ENCODE peak calls at places on chromosomes 5 and 9, in five cellular contexts. P, L, J, D and Z are unnamed samples.

GRCh38 chr9:89870207-89870606 is 265.4 kb downstream of the GADD45G start:
- DNase-seq in D (no peak), L (no peak), J (no peak), P (no peak), Z (no peak)

GRCh38 chr9:92752812-92753404 is 11.7 kb downstream of the BICD2 start:
- DNase-seq in P (no peak), J (no peak), D (no peak), L (no peak), Z (no peak)

GRCh38 chr5:34487956-34488355 is 168.2 kb upstream of the RAI14 start:
- DNase-seq in D (no peak), P (no peak), J (no peak), L (no peak), Z (no peak)

GRCh38 chr9:137828527-137829259 is 48.9 kb upstream of the CACNA1B start:
- DNase-seq in D (peak), P (no peak), L (peak), J (no peak), Z (peak)

GRCh38 chr5:173919443-173919842 is 31.3 kb downstream of the CPEB4 start:
- DNase-seq in L (peak), J (no peak), D (no peak), P (no peak), Z (peak)

GRCh38 chr5:31048975-31049290 is 144.6 kb upstream of the CDH6 start:
- DNase-seq in P (no peak), D (no peak), L (no peak), J (peak), Z (peak)

GRCh38 chr5:58262226-58262625 is 197.7 kb downstream of the PLK2 start:
- DNase-seq in L (peak), D (no peak), J (peak), P (no peak), Z (peak)

GRCh38 chr5:112583166-112583565 is 154.5 kb upstream of the APC start:
- DNase-seq in J (no peak), P (no peak), L (no peak), D (no peak), Z (no peak)

GRCh38 chr5:89055011-89055704 is 172.2 kb upstream of the MEF2C start:
- DNase-seq in L (no peak), P (no peak), J (no peak), D (no peak), Z (no peak)

GRCh38 chr5:174386846-174387245 is 337.5 kb upstream of the MSX2 start:
- DNase-seq in L (no peak), P (no peak), J (no peak), D (no peak), Z (no peak)

GRCh38 chr5:178642351-178642909 is 15.6 kb upstream of the CLK4 start:
- DNase-seq in P (no peak), L (peak), J (peak), D (no peak), Z (peak)

GRCh38 chr5:61881821-61882220 is 424.2 kb upstream of the KIF2A start:
- DNase-seq in L (peak), P (no peak), J (peak), D (no peak), Z (peak)

GRCh38 chr5:9947944-9948343 is 301.7 kb downstream of the ATPSCKMT start:
- DNase-seq in L (peak), P (no peak), D (no peak), J (no peak), Z (no peak)

GRCh38 chr9:113514061-113514460 is 50.5 kb downstream of the RGS3 start:
- DNase-seq in J (no peak), L (no peak), D (no peak), P (no peak), Z (no peak)

GRCh38 chr5:53790026-53790425 is 229.6 kb downstream of the NDUFS4 start:
- DNase-seq in P (no peak), J (no peak), L (no peak), D (no peak), Z (no peak)

GRCh38 chr9:98455957-98456621 is 200.6 kb upstream of the TBC1D2 start:
- DNase-seq in L (peak), P (no peak), D (no peak), J (peak), Z (peak)

GRCh38 chr9:98453589-98454311 is 198.3 kb upstream of the TBC1D2 start:
- DNase-seq in L (peak), J (peak), P (peak), D (no peak), Z (peak)

GRCh38 chr9:98455256-98455956 is 200.0 kb upstream of the TBC1D2 start:
- DNase-seq in P (no peak), J (peak), D (no peak), L (no peak), Z (no peak)

GRCh38 chr9:98460704-98461103 is 205.3 kb upstream of the TBC1D2 start:
- DNase-seq in L (no peak), P (no peak), J (no peak), D (no peak), Z (no peak)

GRCh38 chr9:98457696-98458370 is 202.4 kb upstream of the TBC1D2 start:
- DNase-seq in L (peak), P (no peak), D (no peak), J (peak), Z (no peak)
- H3K4me3 ChIP-seq in L (no peak), P (no peak), D (no peak), J (no peak), Z (no peak)

DNA sequence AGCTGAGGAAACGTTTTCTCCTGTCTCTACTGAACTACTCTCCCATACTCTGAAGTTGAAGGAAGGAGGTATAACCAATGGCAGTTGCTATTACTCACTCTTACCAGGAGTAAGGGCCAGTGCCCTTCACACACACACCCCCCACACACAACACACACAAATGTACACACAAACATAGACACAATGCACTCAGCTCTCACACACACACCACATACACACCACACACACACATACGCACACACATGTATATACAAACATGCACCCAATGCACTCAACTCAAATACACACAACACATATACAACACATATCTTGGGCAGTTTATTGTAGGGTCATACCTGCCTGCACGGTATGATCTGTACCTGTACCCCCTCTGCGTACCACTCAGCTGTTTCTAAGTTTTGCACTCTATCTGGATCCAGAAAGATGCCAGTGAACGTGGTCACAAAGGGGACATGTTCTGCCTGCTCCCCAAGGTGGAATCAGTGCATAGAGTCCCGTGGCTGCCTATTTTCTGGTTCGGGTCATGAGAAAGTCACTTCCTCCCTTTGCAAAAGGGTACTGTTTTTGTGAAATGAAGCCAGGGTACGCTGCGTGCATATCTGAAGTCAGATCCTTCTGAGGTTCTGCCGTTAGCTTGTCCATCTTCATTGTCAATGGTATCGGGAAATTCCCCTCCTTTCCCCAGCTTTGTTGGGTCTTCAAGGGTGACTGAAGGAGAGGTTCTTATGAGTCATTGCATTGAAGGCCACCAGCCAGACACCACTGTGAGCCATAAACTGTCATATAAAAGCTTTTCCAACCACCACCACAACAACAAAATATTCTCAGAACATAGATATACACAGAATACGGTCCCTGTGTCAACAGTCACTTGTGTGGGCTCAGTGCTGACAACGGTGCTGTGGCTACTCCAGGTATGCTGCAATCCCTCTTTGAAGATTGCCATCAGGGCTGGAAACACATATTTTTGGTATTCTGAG is 131.9 kb downstream of the UGCG start:
- DNase-seq in D (no peak), L (no peak), J (no peak), P (no peak), Z (no peak)
- H3K4me3 ChIP-seq in D (no peak), L (no peak), J (no peak), P (no peak), Z (no peak)

GRCh38 chr5:59584858-59585846 is 308.4 kb downstream of the PDE4D start:
- DNase-seq in P (no peak), L (no peak), D (no peak), J (no peak), Z (no peak)

GRCh38 chr5:59591162-59591561 is 302.4 kb downstream of the PDE4D start:
- DNase-seq in D (no peak), L (no peak), J (no peak), P (no peak), Z (no peak)

GRCh38 chr5:59588922-59589321 is 304.6 kb downstream of the PDE4D start:
- DNase-seq in L (no peak), P (no peak), J (peak), D (no peak), Z (no peak)

GRCh38 chr5:59586811-59587340 is 306.6 kb downstream of the PDE4D start:
- DNase-seq in L (no peak), J (no peak), P (no peak), D (no peak), Z (no peak)

DNA sequence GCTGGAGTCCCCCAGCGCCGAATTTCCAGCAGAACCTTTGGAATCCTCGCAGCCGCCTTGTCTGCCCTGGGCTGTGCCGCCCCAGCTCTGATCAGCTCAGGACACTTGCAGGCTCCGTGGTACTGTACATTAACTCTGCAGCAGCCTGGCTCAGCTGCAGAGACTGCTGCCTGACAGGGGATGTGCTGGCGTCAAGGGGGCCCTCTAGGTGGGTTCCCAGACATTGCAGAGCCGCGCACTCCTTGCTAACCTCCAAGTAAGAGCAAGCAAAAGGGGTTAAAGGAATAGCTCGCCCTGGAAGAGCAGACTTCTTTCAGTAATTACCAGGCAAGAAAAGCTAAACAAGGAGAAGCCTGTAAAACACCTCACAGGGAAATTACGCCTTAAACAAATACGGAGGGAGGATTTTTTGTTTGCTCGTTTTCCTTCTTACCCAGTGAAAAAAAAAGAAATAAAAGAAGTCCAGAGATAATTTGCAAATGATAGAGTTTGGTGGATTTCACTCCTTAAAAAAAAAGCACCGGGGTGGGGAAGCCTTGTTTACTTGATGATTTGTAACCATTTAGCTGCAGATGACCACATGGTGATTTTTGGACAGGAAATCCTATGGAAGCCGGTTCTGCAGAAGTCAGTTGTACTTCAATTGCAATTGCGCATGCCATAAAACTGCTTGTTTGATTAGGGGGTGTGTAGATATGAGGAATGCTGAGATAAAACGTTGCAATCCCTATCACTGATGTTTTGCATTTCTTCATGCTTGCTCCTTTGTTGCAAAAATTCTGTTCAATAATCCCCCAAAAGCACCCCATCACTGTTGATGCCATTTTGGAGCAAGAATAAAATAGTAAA is 305.8 kb downstream of the PDE4D start:
- DNase-seq in J (peak), P (peak), D (peak), L (peak), Z (peak)
- H3K4me3 ChIP-seq in J (peak), P (peak), D (peak), L (no peak), Z (no peak)

GRCh38 chr5:91245074-91245452 is 138.1 kb downstream of the ARRDC3 start:
- DNase-seq in D (no peak), P (no peak), L (no peak), J (no peak), Z (no peak)
- H3K4me3 ChIP-seq in D (no peak), P (no peak), L (no peak), J (no peak), Z (no peak)

DNA sequence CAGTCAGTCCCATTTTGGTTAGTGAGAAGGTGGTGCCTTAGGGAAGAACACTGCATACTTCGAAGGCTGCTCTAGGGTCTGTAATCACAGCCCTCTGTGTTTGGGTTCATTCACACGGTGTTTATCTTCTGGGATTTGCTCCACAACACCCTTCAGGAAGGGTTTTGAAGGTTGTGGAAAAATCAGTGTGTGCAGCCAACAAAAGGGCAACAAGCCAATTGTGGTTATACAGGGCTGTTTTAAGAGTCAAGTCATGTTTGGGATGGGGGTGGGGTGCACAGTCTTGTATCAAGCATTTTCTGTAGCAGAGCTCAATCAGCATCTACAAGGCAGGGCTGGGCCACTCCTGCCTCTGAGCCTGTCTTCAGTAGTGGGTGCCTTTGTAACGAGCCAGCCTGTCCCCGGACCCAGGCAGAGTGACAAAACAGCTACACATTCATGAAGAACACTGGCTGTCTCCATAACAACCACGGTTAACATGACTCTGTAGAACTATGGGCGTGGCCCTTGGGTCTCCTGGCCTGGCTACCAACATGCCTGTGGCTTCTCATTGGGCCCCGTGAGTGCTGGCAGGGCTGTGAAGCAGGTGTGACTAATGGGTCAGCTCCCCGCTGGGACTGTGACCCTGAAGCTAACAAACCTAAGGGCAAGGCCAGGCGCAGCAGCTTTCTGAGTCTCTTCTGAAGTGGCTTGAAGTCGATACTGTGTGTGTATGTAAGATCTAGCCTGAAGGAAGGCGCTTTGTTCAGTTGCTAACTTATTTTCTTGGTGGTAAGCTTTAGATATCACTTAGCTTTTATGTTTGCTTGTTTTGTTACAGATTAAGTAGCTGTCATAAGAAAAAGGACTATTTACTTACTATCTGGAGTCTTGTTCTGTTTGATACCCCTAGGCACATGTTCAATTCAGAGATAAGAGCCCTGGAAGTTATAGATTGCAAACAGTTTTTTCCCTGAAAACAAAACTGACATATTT is 27.9 kb upstream of the GOLM1 start:
- DNase-seq in J (peak), P (peak), D (peak), L (peak), Z (peak)
- H3K4me3 ChIP-seq in J (peak), P (no peak), D (no peak), L (no peak), Z (no peak)

GRCh38 chr5:131277415-131277814 is 13.6 kb downstream of the CDC42SE2 start:
- DNase-seq in J (no peak), L (no peak), P (no peak), D (no peak), Z (no peak)
- H3K4me3 ChIP-seq in J (no peak), L (no peak), P (no peak), D (no peak), Z (no peak)